ENCODE peak calls at places on chromosomes 6 and 20, in four cellular contexts. One of them, this sample, is unnamed.

GRCh38 chr20:44702776-44703175 is 12.4 kb upstream of the CCN5 start:
- DNase-seq in breast epithelium: peak
- DNase-seq in sigmoid colon: peak
- DNase-seq in HCT116: no peak
- DNase-seq in this sample: peak

GRCh38 chr20:46190796-46191540 is 72.9 kb downstream of the CD40 start:
- DNase-seq in breast epithelium: no peak
- DNase-seq in sigmoid colon: no peak
- DNase-seq in HCT116: no peak
- DNase-seq in this sample: no peak

GRCh38 chr6:78324213-78324612 is 543.1 kb upstream of the IRAK1BP1 start:
- DNase-seq in breast epithelium: no peak
- DNase-seq in sigmoid colon: no peak
- DNase-seq in HCT116: no peak
- DNase-seq in this sample: no peak

GRCh38 chr20:5825136-5825719 is 75.0 kb downstream of the SHLD1 start:
- DNase-seq in breast epithelium: no peak
- DNase-seq in sigmoid colon: no peak
- DNase-seq in HCT116: no peak
- DNase-seq in this sample: no peak

GRCh38 chr6:8993111-8993510 is 557.8 kb upstream of the SLC35B3 start:
- DNase-seq in breast epithelium: no peak
- DNase-seq in sigmoid colon: no peak
- DNase-seq in HCT116: no peak
- DNase-seq in this sample: no peak

GRCh38 chr6:105646391-105646867 is 243.5 kb upstream of the PREP start:
- DNase-seq in breast epithelium: no peak
- DNase-seq in sigmoid colon: no peak
- DNase-seq in HCT116: no peak
- DNase-seq in this sample: no peak

GRCh38 chr6:142566628-142567396 is 265.0 kb downstream of the ADGRG6 start:
- DNase-seq in breast epithelium: peak
- DNase-seq in sigmoid colon: no peak
- DNase-seq in HCT116: peak
- DNase-seq in this sample: peak

GRCh38 chr6:109139109-109139508 is 43.8 kb downstream of the CEP57L1 start:
- DNase-seq in breast epithelium: no peak
- DNase-seq in sigmoid colon: no peak
- DNase-seq in HCT116: no peak
- DNase-seq in this sample: no peak

GRCh38 chr20:46814366-46815232 is 80.0 kb upstream of the EYA2 start:
- DNase-seq in breast epithelium: no peak
- DNase-seq in sigmoid colon: no peak
- DNase-seq in HCT116: peak
- DNase-seq in this sample: no peak

GRCh38 chr6:169803816-169804340 is 52.5 kb downstream of the ERMARD start:
- DNase-seq in breast epithelium: no peak
- DNase-seq in sigmoid colon: no peak
- DNase-seq in HCT116: no peak
- DNase-seq in this sample: no peak

GRCh38 chr6:79249136-79249535 is 14.7 kb upstream of the HMGN3 start:
- DNase-seq in breast epithelium: no peak
- DNase-seq in sigmoid colon: no peak
- DNase-seq in HCT116: no peak
- DNase-seq in this sample: no peak

GRCh38 chr6:28152531-28152930 is 10.8 kb downstream of the ZKSCAN8 start:
- DNase-seq in breast epithelium: no peak
- DNase-seq in sigmoid colon: no peak
- DNase-seq in HCT116: no peak
- DNase-seq in this sample: no peak

GRCh38 chr6:94215614-94216013 is 796.3 kb upstream of the EPHA7 start:
- DNase-seq in breast epithelium: no peak
- DNase-seq in sigmoid colon: no peak
- DNase-seq in HCT116: no peak
- DNase-seq in this sample: no peak

GRCh38 chr6:7938562-7939185 is 28.1 kb upstream of the TXNDC5 start:
- DNase-seq in breast epithelium: no peak
- DNase-seq in sigmoid colon: no peak
- DNase-seq in HCT116: no peak
- DNase-seq in this sample: no peak

GRCh38 chr6:113642714-113643442 is 214.3 kb upstream of the MARCKS start:
- DNase-seq in breast epithelium: no peak
- DNase-seq in sigmoid colon: no peak
- DNase-seq in HCT116: no peak
- DNase-seq in this sample: peak

GRCh38 chr6:139597781-139598368 is 223.4 kb upstream of the CITED2 start:
- DNase-seq in breast epithelium: peak
- DNase-seq in sigmoid colon: peak
- DNase-seq in HCT116: no peak
- DNase-seq in this sample: peak

GRCh38 chr6:98985391-98985790 is 37.6 kb upstream of the FBXL4 start:
- DNase-seq in breast epithelium: no peak
- DNase-seq in sigmoid colon: no peak
- DNase-seq in HCT116: no peak
- DNase-seq in this sample: no peak

GRCh38 chr6:17601389-17601703 is 1.2 kb downstream of the FAM8A1 start:
- DNase-seq in breast epithelium: no peak
- DNase-seq in sigmoid colon: no peak
- DNase-seq in HCT116: no peak
- DNase-seq in this sample: no peak

GRCh38 chr6:137763861-137764260 is 103.2 kb upstream of the TNFAIP3 start:
- DNase-seq in breast epithelium: no peak
- DNase-seq in sigmoid colon: no peak
- DNase-seq in HCT116: no peak
- DNase-seq in this sample: no peak

GRCh38 chr6:157019733-157020132 is 242.6 kb downstream of the ARID1B start:
- DNase-seq in breast epithelium: no peak
- DNase-seq in sigmoid colon: no peak
- DNase-seq in HCT116: no peak
- DNase-seq in this sample: no peak

GRCh38 chr6:28117386-28118050 is 6.9 kb upstream of the ZSCAN16 start:
- DNase-seq in breast epithelium: no peak
- DNase-seq in sigmoid colon: no peak
- DNase-seq in HCT116: no peak
- DNase-seq in this sample: no peak

GRCh38 chr6:30493643-30494250 is 4.4 kb downstream of the HLA-E start:
- DNase-seq in breast epithelium: no peak
- DNase-seq in sigmoid colon: no peak
- DNase-seq in HCT116: no peak
- DNase-seq in this sample: no peak

GRCh38 chr6:134676307-134677281 is 273.3 kb downstream of the ALDH8A1 start:
- DNase-seq in breast epithelium: no peak
- DNase-seq in sigmoid colon: no peak
- DNase-seq in HCT116: no peak
- DNase-seq in this sample: peak

GRCh38 chr6:29965873-29966601 is 23.7 kb downstream of the HLA-A start:
- DNase-seq in breast epithelium: peak
- DNase-seq in sigmoid colon: peak
- DNase-seq in HCT116: peak
- DNase-seq in this sample: peak

GRCh38 chr6:10543488-10543887 is 22.3 kb downstream of the GCNT2 start:
- DNase-seq in breast epithelium: no peak
- DNase-seq in sigmoid colon: no peak
- DNase-seq in HCT116: no peak
- DNase-seq in this sample: no peak

GRCh38 chr6:24546432-24546831 is 51.7 kb downstream of the ALDH5A1 start:
- DNase-seq in breast epithelium: no peak
- DNase-seq in sigmoid colon: no peak
- DNase-seq in HCT116: no peak
- DNase-seq in this sample: no peak

GRCh38 chr6:147750420-147750819 is 241.9 kb downstream of the SAMD5 start:
- DNase-seq in breast epithelium: no peak
- DNase-seq in sigmoid colon: no peak
- DNase-seq in HCT116: no peak
- DNase-seq in this sample: no peak

GRCh38 chr6:147749331-147749730 is 240.8 kb downstream of the SAMD5 start:
- DNase-seq in breast epithelium: no peak
- DNase-seq in sigmoid colon: no peak
- DNase-seq in HCT116: no peak
- DNase-seq in this sample: no peak

GRCh38 chr6:147752686-147753418 is 244.4 kb downstream of the SAMD5 start:
- DNase-seq in breast epithelium: no peak
- DNase-seq in sigmoid colon: no peak
- DNase-seq in HCT116: no peak
- DNase-seq in this sample: no peak

GRCh38 chr6:147756000-147756399 is 247.5 kb downstream of the SAMD5 start:
- DNase-seq in breast epithelium: no peak
- DNase-seq in sigmoid colon: no peak
- DNase-seq in HCT116: no peak
- DNase-seq in this sample: no peak

DNA sequence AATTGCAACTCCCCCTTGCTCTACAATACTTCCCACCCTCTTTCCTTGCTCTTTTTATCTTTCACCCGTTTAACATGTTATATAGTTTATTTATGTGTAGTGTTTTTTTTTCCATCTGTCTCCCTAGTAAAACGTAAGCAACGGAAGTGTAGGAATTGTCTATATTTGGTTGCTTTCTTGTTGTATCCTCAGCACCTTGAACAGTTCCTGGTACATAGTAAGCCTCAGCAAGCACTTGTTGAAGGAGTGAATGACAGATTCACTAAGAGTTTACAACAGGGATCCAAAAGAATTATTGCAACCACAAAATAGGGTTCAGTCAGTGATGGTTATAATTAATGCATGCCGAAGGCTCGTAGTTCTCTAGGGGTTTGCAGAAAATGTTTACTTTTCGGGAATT is 242.7 kb downstream of the SAMD5 start:
- DNase-seq in breast epithelium: no peak
- DNase-seq in sigmoid colon: no peak
- DNase-seq in HCT116: no peak
- DNase-seq in this sample: no peak
- TF ChIP-seq POLR2AphosphoS5 in breast epithelium: no peak
- TF ChIP-seq POLR2AphosphoS5 in sigmoid colon: no peak
- TF ChIP-seq POLR2AphosphoS5 in HCT116: no peak
- TF ChIP-seq POLR2AphosphoS5 in this sample: no peak

GRCh38 chr20:37421988-37422387 is 76.0 kb downstream of the SRC start:
- DNase-seq in breast epithelium: no peak
- DNase-seq in sigmoid colon: no peak
- DNase-seq in HCT116: no peak
- DNase-seq in this sample: no peak

GRCh38 chr20:37419774-37420542 is 74.0 kb downstream of the SRC start:
- DNase-seq in breast epithelium: no peak
- DNase-seq in sigmoid colon: no peak
- DNase-seq in HCT116: no peak
- DNase-seq in this sample: no peak

GRCh38 chr20:37422791-37423286 is 76.9 kb downstream of the SRC start:
- DNase-seq in breast epithelium: no peak
- DNase-seq in sigmoid colon: no peak
- DNase-seq in HCT116: no peak
- DNase-seq in this sample: no peak

GRCh38 chr20:37420610-37421009 is 74.7 kb downstream of the SRC start:
- DNase-seq in breast epithelium: no peak
- DNase-seq in sigmoid colon: no peak
- DNase-seq in HCT116: no peak
- DNase-seq in this sample: no peak

DNA sequence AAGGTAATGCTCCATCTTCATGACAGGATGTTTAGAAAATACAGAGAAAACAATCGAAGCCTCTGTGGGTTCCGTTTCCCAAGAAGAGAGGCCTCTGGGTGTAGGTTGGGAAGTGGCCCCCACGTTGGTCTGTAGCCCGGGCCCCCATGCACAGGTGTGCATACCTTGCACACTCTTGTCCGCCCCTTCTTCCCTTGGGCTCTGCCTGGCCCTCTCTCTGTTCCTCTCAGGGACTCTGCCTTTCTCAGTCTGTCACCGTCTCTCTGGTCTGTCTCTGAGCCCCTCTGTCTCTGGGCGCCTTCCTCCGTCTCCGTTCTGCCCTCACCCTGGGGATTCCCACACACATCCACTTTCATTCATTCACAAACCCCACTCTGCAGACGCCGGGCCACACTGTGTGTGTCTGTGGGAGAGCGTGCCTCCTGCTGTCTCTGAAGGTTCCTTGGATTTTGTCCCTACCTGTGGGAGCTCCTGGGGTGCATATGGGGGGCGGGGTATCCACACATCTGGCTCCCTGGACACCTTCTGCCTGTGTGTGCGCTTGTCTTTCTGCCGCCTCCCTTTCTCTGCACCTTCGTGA is 75.2 kb downstream of the SRC start:
- DNase-seq in breast epithelium: no peak
- DNase-seq in sigmoid colon: no peak
- DNase-seq in HCT116: no peak
- DNase-seq in this sample: no peak
- TF ChIP-seq POLR2A in breast epithelium: no peak
- TF ChIP-seq POLR2A in sigmoid colon: no peak
- TF ChIP-seq POLR2A in HCT116: no peak
- TF ChIP-seq POLR2A in this sample: no peak

DNA sequence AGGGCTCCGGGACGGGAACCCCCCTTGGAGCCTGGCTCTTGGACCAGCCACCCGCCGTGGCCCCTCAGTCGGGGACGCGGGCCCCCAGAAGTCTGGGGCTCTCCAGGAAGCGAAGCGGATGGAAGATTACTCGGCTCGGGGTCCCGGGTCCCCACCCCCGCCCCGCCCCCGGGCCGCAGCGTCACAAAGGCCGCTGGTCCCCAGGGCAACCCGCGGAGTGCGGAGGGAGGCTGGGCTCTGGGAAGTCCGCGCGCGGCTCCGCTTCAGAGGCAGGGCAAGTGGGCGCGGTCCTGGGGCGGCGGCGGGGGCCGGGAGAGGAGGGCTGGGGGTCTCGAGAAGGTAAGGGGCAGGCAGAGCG is at the start of gene FNDC11:
- DNase-seq in breast epithelium: no peak
- DNase-seq in sigmoid colon: no peak
- DNase-seq in HCT116: no peak
- DNase-seq in this sample: peak
- TF ChIP-seq POLR2AphosphoS5 in breast epithelium: peak
- TF ChIP-seq POLR2AphosphoS5 in sigmoid colon: no peak
- TF ChIP-seq POLR2AphosphoS5 in HCT116: no peak
- TF ChIP-seq POLR2AphosphoS5 in this sample: no peak

DNA sequence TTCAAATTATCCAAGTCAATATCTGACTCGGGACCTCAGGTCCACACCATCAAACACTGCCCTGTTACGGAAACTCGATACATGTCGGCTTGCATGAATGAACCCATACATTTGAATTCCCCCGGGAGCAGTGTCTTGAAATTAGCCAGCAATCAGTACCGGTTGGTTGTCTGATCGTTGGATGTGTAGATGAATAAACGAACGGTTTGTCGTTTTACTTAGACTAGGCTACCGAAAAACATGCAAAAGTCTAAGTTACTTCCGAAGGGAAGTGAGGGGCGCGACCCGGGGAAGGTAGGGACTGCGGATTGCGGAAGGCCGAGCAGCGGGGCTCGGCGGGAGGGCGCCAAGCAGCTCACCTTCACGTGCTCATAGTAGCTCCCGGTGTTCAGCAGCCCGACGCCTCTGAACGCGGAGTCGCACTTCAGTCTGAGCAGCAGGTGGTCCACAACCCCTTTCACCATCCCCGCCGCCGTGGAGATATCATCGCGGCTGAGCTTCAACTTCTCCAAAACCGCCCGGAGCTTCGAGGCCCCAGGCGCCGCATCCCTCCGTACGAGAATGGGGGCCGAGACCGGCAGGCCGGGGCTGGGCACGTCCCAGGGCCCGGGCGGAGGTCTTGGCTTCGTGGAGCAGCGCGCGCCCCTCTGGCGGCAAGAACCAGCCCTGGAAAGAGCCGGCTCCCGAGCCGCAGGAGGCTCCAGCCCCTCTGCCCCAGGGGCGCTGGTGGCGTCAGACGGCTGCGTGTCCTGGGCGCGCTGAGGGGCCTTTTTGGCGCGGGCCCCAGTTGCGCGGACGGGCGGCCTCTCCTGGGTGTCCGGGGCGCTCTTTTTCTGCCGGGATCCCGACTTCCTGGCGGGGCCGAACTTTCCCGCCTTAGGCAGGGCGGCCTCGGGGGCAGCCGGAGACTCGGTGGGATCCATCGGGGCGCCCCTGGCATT is 661 bp downstream of the CGAS start:
- DNase-seq in breast epithelium: no peak
- DNase-seq in sigmoid colon: peak
- DNase-seq in HCT116: no peak
- DNase-seq in this sample: peak
- TF ChIP-seq POLR2A in breast epithelium: no peak
- TF ChIP-seq POLR2A in sigmoid colon: no peak
- TF ChIP-seq POLR2A in HCT116: no peak
- TF ChIP-seq POLR2A in this sample: peak

This sample was measured in transverse colon.